ENCODE peak calls at places on chromosome 9, in six cellular contexts. One of them, this sample, is unnamed.

GRCh38 chr9:70802206-70802605 is 319.2 kb downstream of the TRPM3 start:
- DNase-seq in CD4-positive, alpha-beta T cell: no peak
- DNase-seq in lower leg skin: no peak
- DNase-seq in NCI-H1694: no peak
- DNase-seq in GM23248: peak
- DNase-seq in HT-29: no peak
- DNase-seq in this sample: no peak

GRCh38 chr9:32550046-32550608 is 2.0 kb upstream of the SMIM27 start:
- DNase-seq in CD4-positive, alpha-beta T cell: no peak
- DNase-seq in lower leg skin: no peak
- DNase-seq in NCI-H1694: peak
- DNase-seq in GM23248: peak
- DNase-seq in HT-29: peak
- DNase-seq in this sample: no peak

GRCh38 chr9:130530932-130531331 is 48.4 kb upstream of the FUBP3 start:
- DNase-seq in CD4-positive, alpha-beta T cell: no peak
- DNase-seq in lower leg skin: no peak
- DNase-seq in NCI-H1694: no peak
- DNase-seq in GM23248: peak
- DNase-seq in HT-29: no peak
- DNase-seq in this sample: no peak

GRCh38 chr9:132404228-132404881 is 2.3 kb downstream of the TTF1 start:
- DNase-seq in CD4-positive, alpha-beta T cell: no peak
- DNase-seq in lower leg skin: no peak
- DNase-seq in NCI-H1694: no peak
- DNase-seq in GM23248: no peak
- DNase-seq in HT-29: no peak
- DNase-seq in this sample: no peak

GRCh38 chr9:91714874-91715615 is 235.0 kb downstream of the ROR2 start:
- DNase-seq in CD4-positive, alpha-beta T cell: no peak
- DNase-seq in lower leg skin: peak
- DNase-seq in NCI-H1694: no peak
- DNase-seq in GM23248: no peak
- DNase-seq in HT-29: no peak
- DNase-seq in this sample: no peak

GRCh38 chr9:93263334-93264229 is 79.6 kb downstream of the WNK2 start:
- DNase-seq in CD4-positive, alpha-beta T cell: no peak
- DNase-seq in lower leg skin: peak
- DNase-seq in NCI-H1694: no peak
- DNase-seq in GM23248: no peak
- DNase-seq in HT-29: no peak
- DNase-seq in this sample: no peak

GRCh38 chr9:133825555-133826198 is 87.5 kb upstream of the SARDH start:
- DNase-seq in CD4-positive, alpha-beta T cell: no peak
- DNase-seq in lower leg skin: no peak
- DNase-seq in NCI-H1694: no peak
- DNase-seq in GM23248: peak
- DNase-seq in HT-29: no peak
- DNase-seq in this sample: no peak

GRCh38 chr9:33447404-33448158 is at the start of gene AQP3:
- DNase-seq in CD4-positive, alpha-beta T cell: peak
- DNase-seq in lower leg skin: peak
- DNase-seq in NCI-H1694: peak
- DNase-seq in GM23248: peak
- DNase-seq in HT-29: peak
- DNase-seq in this sample: peak

GRCh38 chr9:17402309-17402708 is 176.6 kb upstream of the SH3GL2 start:
- DNase-seq in CD4-positive, alpha-beta T cell: no peak
- DNase-seq in lower leg skin: no peak
- DNase-seq in NCI-H1694: peak
- DNase-seq in GM23248: peak
- DNase-seq in HT-29: peak
- DNase-seq in this sample: no peak

GRCh38 chr9:137611623-137612609 is 6.4 kb downstream of the ARRDC1 start:
- DNase-seq in CD4-positive, alpha-beta T cell: no peak
- DNase-seq in lower leg skin: peak
- DNase-seq in NCI-H1694: no peak
- DNase-seq in GM23248: peak
- DNase-seq in HT-29: peak
- DNase-seq in this sample: peak

GRCh38 chr9:133125706-133126696 is 5.0 kb upstream of the RALGDS start:
- DNase-seq in CD4-positive, alpha-beta T cell: no peak
- DNase-seq in lower leg skin: no peak
- DNase-seq in NCI-H1694: peak
- DNase-seq in GM23248: peak
- DNase-seq in HT-29: no peak
- DNase-seq in this sample: no peak

GRCh38 chr9:15132107-15132506 is 174.9 kb downstream of the TTC39B start:
- DNase-seq in CD4-positive, alpha-beta T cell: no peak
- DNase-seq in lower leg skin: no peak
- DNase-seq in NCI-H1694: no peak
- DNase-seq in GM23248: no peak
- DNase-seq in HT-29: no peak
- DNase-seq in this sample: no peak

GRCh38 chr9:110343537-110343936 is 5.9 kb upstream of the TXNDC8 start:
- DNase-seq in CD4-positive, alpha-beta T cell: no peak
- DNase-seq in lower leg skin: no peak
- DNase-seq in NCI-H1694: no peak
- DNase-seq in GM23248: no peak
- DNase-seq in HT-29: no peak
- DNase-seq in this sample: no peak

GRCh38 chr9:110031511-110032173 is 176.3 kb downstream of the C9orf152 start:
- DNase-seq in CD4-positive, alpha-beta T cell: no peak
- DNase-seq in lower leg skin: no peak
- DNase-seq in NCI-H1694: no peak
- DNase-seq in GM23248: peak
- DNase-seq in HT-29: no peak
- DNase-seq in this sample: no peak

GRCh38 chr9:115369322-115369957 is 251.5 kb upstream of the TNC start:
- DNase-seq in CD4-positive, alpha-beta T cell: no peak
- DNase-seq in lower leg skin: no peak
- DNase-seq in NCI-H1694: no peak
- DNase-seq in GM23248: peak
- DNase-seq in HT-29: no peak
- DNase-seq in this sample: no peak

GRCh38 chr9:127918201-127919107 is 1.6 kb upstream of the ST6GALNAC4 start:
- DNase-seq in CD4-positive, alpha-beta T cell: no peak
- DNase-seq in lower leg skin: no peak
- DNase-seq in NCI-H1694: no peak
- DNase-seq in GM23248: peak
- DNase-seq in HT-29: no peak
- DNase-seq in this sample: no peak

GRCh38 chr9:74543145-74543544 is 46.0 kb downstream of the RORB start:
- DNase-seq in CD4-positive, alpha-beta T cell: no peak
- DNase-seq in lower leg skin: no peak
- DNase-seq in NCI-H1694: no peak
- DNase-seq in GM23248: no peak
- DNase-seq in HT-29: no peak
- DNase-seq in this sample: no peak

GRCh38 chr9:115158666-115159481 is 40.9 kb upstream of the TNC start:
- DNase-seq in CD4-positive, alpha-beta T cell: no peak
- DNase-seq in lower leg skin: no peak
- DNase-seq in NCI-H1694: no peak
- DNase-seq in GM23248: peak
- DNase-seq in HT-29: no peak
- DNase-seq in this sample: no peak

GRCh38 chr9:121095057-121095456 is 20.3 kb downstream of the CNTRL start:
- DNase-seq in CD4-positive, alpha-beta T cell: no peak
- DNase-seq in lower leg skin: no peak
- DNase-seq in NCI-H1694: no peak
- DNase-seq in GM23248: no peak
- DNase-seq in HT-29: no peak
- DNase-seq in this sample: no peak

GRCh38 chr9:98222885-98223640 is 30.6 kb upstream of the CORO2A start:
- DNase-seq in CD4-positive, alpha-beta T cell: no peak
- DNase-seq in lower leg skin: no peak
- DNase-seq in NCI-H1694: no peak
- DNase-seq in GM23248: peak
- DNase-seq in HT-29: peak
- DNase-seq in this sample: peak

GRCh38 chr9:77793909-77794308 is 145.8 kb upstream of the GNA14 start:
- DNase-seq in CD4-positive, alpha-beta T cell: no peak
- DNase-seq in lower leg skin: no peak
- DNase-seq in NCI-H1694: no peak
- DNase-seq in GM23248: peak
- DNase-seq in HT-29: peak
- DNase-seq in this sample: no peak

GRCh38 chr9:109861499-109861898 is 81.5 kb downstream of the PALM2AKAP2 start:
- DNase-seq in CD4-positive, alpha-beta T cell: no peak
- DNase-seq in lower leg skin: no peak
- DNase-seq in NCI-H1694: no peak
- DNase-seq in GM23248: peak
- DNase-seq in HT-29: no peak
- DNase-seq in this sample: no peak

GRCh38 chr9:81074261-81074660 is 615.1 kb downstream of the TLE1 start:
- DNase-seq in CD4-positive, alpha-beta T cell: no peak
- DNase-seq in lower leg skin: no peak
- DNase-seq in NCI-H1694: no peak
- DNase-seq in GM23248: no peak
- DNase-seq in HT-29: no peak
- DNase-seq in this sample: no peak

GRCh38 chr9:87662808-87663528 is 63.0 kb upstream of the CTSL start:
- DNase-seq in CD4-positive, alpha-beta T cell: no peak
- DNase-seq in lower leg skin: peak
- DNase-seq in NCI-H1694: peak
- DNase-seq in GM23248: peak
- DNase-seq in HT-29: peak
- DNase-seq in this sample: peak

GRCh38 chr9:83034587-83034986 is 28.4 kb downstream of the RASEF start:
- DNase-seq in CD4-positive, alpha-beta T cell: no peak
- DNase-seq in lower leg skin: no peak
- DNase-seq in NCI-H1694: no peak
- DNase-seq in GM23248: peak
- DNase-seq in HT-29: no peak
- DNase-seq in this sample: no peak

GRCh38 chr9:68640421-68641089 is 64.5 kb upstream of the PIP5K1B start:
- DNase-seq in CD4-positive, alpha-beta T cell: no peak
- DNase-seq in lower leg skin: no peak
- DNase-seq in NCI-H1694: no peak
- DNase-seq in GM23248: no peak
- DNase-seq in HT-29: no peak
- DNase-seq in this sample: no peak